ENCODE peak calls at places on chromosomes 12 and 14, in seven cellular contexts. One of them, this sample, is unnamed.
A peak's percentile ranks its signal among the peaks of the same experiment; 100 is the strongest.

GRCh38 chr12:90908465-90908864 is 46.5 kb downstream of the CCER1 start:
- DNase-seq in stimulated activated CD4-positive, alpha-beta T cell treated with anti-CD3 and anti-CD28 coated beads, Interleukin-4, amount 100 ng/mL, for 48 hours: no peak
- DNase-seq in T-helper 2 cell: no peak
- DNase-seq in progenitor cell of endocrine pancreas: no peak
- DNase-seq in NCI-H1694 treated with DMSO at 0.1 percent for 48 hours: no peak
- DNase-seq in cardiac fibroblast: peak; percentile 64
- DNase-seq in fibroblast of the conjunctiva: peak; percentile 9
- DNase-seq in this sample: no peak

GRCh38 chr12:6684609-6685008 is 4.6 kb downstream of the ZNF384 start:
- DNase-seq in T-helper 2 cell: no peak
- DNase-seq in stimulated activated CD4-positive, alpha-beta T cell treated with anti-CD3 and anti-CD28 coated beads, Interleukin-4, amount 100 ng/mL, for 48 hours: peak; percentile 38
- DNase-seq in NCI-H1694 treated with DMSO at 0.1 percent for 48 hours: peak; percentile 84
- DNase-seq in fibroblast of the conjunctiva: peak; percentile 5
- DNase-seq in cardiac fibroblast: peak; percentile 38
- DNase-seq in progenitor cell of endocrine pancreas: no peak
- DNase-seq in this sample: no peak

GRCh38 chr14:101499513-101499912 is 61.8 kb upstream of the DIO3 start:
- DNase-seq in T-helper 2 cell: no peak
- DNase-seq in fibroblast of the conjunctiva: no peak
- DNase-seq in stimulated activated CD4-positive, alpha-beta T cell treated with anti-CD3 and anti-CD28 coated beads, Interleukin-4, amount 100 ng/mL, for 48 hours: no peak
- DNase-seq in NCI-H1694 treated with DMSO at 0.1 percent for 48 hours: no peak
- DNase-seq in cardiac fibroblast: no peak
- DNase-seq in progenitor cell of endocrine pancreas: no peak
- DNase-seq in this sample: no peak

GRCh38 chr12:49236423-49236822 is 28.5 kb upstream of the TUBA1C start:
- DNase-seq in progenitor cell of endocrine pancreas: no peak
- DNase-seq in cardiac fibroblast: no peak
- DNase-seq in T-helper 2 cell: no peak
- DNase-seq in stimulated activated CD4-positive, alpha-beta T cell treated with anti-CD3 and anti-CD28 coated beads, Interleukin-4, amount 100 ng/mL, for 48 hours: no peak
- DNase-seq in NCI-H1694 treated with DMSO at 0.1 percent for 48 hours: no peak
- DNase-seq in fibroblast of the conjunctiva: no peak
- DNase-seq in this sample: no peak

GRCh38 chr12:9721394-9722092 is 11.4 kb downstream of the CLECL1 start:
- DNase-seq in fibroblast of the conjunctiva: no peak
- DNase-seq in cardiac fibroblast: peak; percentile 28
- DNase-seq in stimulated activated CD4-positive, alpha-beta T cell treated with anti-CD3 and anti-CD28 coated beads, Interleukin-4, amount 100 ng/mL, for 48 hours: no peak
- DNase-seq in T-helper 2 cell: no peak
- DNase-seq in NCI-H1694 treated with DMSO at 0.1 percent for 48 hours: no peak
- DNase-seq in progenitor cell of endocrine pancreas: no peak
- DNase-seq in this sample: no peak

GRCh38 chr12:67692135-67692534 is 43.6 kb downstream of the DYRK2 start:
- DNase-seq in fibroblast of the conjunctiva: no peak
- DNase-seq in progenitor cell of endocrine pancreas: no peak
- DNase-seq in NCI-H1694 treated with DMSO at 0.1 percent for 48 hours: no peak
- DNase-seq in cardiac fibroblast: no peak
- DNase-seq in T-helper 2 cell: no peak
- DNase-seq in stimulated activated CD4-positive, alpha-beta T cell treated with anti-CD3 and anti-CD28 coated beads, Interleukin-4, amount 100 ng/mL, for 48 hours: no peak
- DNase-seq in this sample: no peak

GRCh38 chr14:103539056-103539825 is 10.2 kb downstream of the TRMT61A start:
- DNase-seq in T-helper 2 cell: no peak
- DNase-seq in fibroblast of the conjunctiva: no peak
- DNase-seq in progenitor cell of endocrine pancreas: no peak
- DNase-seq in cardiac fibroblast: no peak
- DNase-seq in stimulated activated CD4-positive, alpha-beta T cell treated with anti-CD3 and anti-CD28 coated beads, Interleukin-4, amount 100 ng/mL, for 48 hours: no peak
- DNase-seq in NCI-H1694 treated with DMSO at 0.1 percent for 48 hours: no peak
- DNase-seq in this sample: no peak

GRCh38 chr12:19572920-19573558 is 133.7 kb downstream of the AEBP2 start:
- DNase-seq in T-helper 2 cell: no peak
- DNase-seq in progenitor cell of endocrine pancreas: no peak
- DNase-seq in cardiac fibroblast: peak; percentile 63
- DNase-seq in NCI-H1694 treated with DMSO at 0.1 percent for 48 hours: peak; percentile 75
- DNase-seq in stimulated activated CD4-positive, alpha-beta T cell treated with anti-CD3 and anti-CD28 coated beads, Interleukin-4, amount 100 ng/mL, for 48 hours: peak; percentile 10
- DNase-seq in fibroblast of the conjunctiva: peak; percentile 32
- DNase-seq in this sample: no peak

GRCh38 chr14:103628684-103629502 is at the start of gene KLC1:
- DNase-seq in progenitor cell of endocrine pancreas: peak; percentile 70
- DNase-seq in fibroblast of the conjunctiva: no peak
- DNase-seq in cardiac fibroblast: peak; percentile 74
- DNase-seq in T-helper 2 cell: peak; percentile 78
- DNase-seq in stimulated activated CD4-positive, alpha-beta T cell treated with anti-CD3 and anti-CD28 coated beads, Interleukin-4, amount 100 ng/mL, for 48 hours: peak; percentile 78
- DNase-seq in NCI-H1694 treated with DMSO at 0.1 percent for 48 hours: peak; percentile 46
- DNase-seq in this sample: peak; percentile 77

GRCh38 chr12:73390256-73390655 is 1118.1 kb downstream of the TRHDE start:
- DNase-seq in cardiac fibroblast: no peak
- DNase-seq in T-helper 2 cell: no peak
- DNase-seq in stimulated activated CD4-positive, alpha-beta T cell treated with anti-CD3 and anti-CD28 coated beads, Interleukin-4, amount 100 ng/mL, for 48 hours: no peak
- DNase-seq in fibroblast of the conjunctiva: no peak
- DNase-seq in NCI-H1694 treated with DMSO at 0.1 percent for 48 hours: no peak
- DNase-seq in progenitor cell of endocrine pancreas: no peak
- DNase-seq in this sample: no peak

GRCh38 chr12:54603173-54603814 is 14.8 kb upstream of the PPP1R1A start:
- DNase-seq in T-helper 2 cell: peak; percentile 32
- DNase-seq in cardiac fibroblast: peak; percentile 79
- DNase-seq in NCI-H1694 treated with DMSO at 0.1 percent for 48 hours: peak; percentile 39
- DNase-seq in progenitor cell of endocrine pancreas: peak; percentile 43
- DNase-seq in fibroblast of the conjunctiva: peak; percentile 44
- DNase-seq in stimulated activated CD4-positive, alpha-beta T cell treated with anti-CD3 and anti-CD28 coated beads, Interleukin-4, amount 100 ng/mL, for 48 hours: peak; percentile 35
- DNase-seq in this sample: peak; percentile 24

GRCh38 chr14:101980700-101981099 is 16.3 kb downstream of the DYNC1H1 start:
- DNase-seq in fibroblast of the conjunctiva: peak; percentile 98
- DNase-seq in cardiac fibroblast: peak; percentile 99
- DNase-seq in T-helper 2 cell: no peak
- DNase-seq in NCI-H1694 treated with DMSO at 0.1 percent for 48 hours: no peak
- DNase-seq in progenitor cell of endocrine pancreas: no peak
- DNase-seq in stimulated activated CD4-positive, alpha-beta T cell treated with anti-CD3 and anti-CD28 coated beads, Interleukin-4, amount 100 ng/mL, for 48 hours: no peak
- DNase-seq in this sample: no peak

GRCh38 chr12:119444462-119445044 is 110.0 kb downstream of the CCDC60 start:
- DNase-seq in stimulated activated CD4-positive, alpha-beta T cell treated with anti-CD3 and anti-CD28 coated beads, Interleukin-4, amount 100 ng/mL, for 48 hours: peak; percentile 15
- DNase-seq in NCI-H1694 treated with DMSO at 0.1 percent for 48 hours: peak; percentile 31
- DNase-seq in cardiac fibroblast: peak; percentile 22
- DNase-seq in T-helper 2 cell: no peak
- DNase-seq in progenitor cell of endocrine pancreas: peak; percentile 12
- DNase-seq in fibroblast of the conjunctiva: peak; percentile 23
- DNase-seq in this sample: peak; percentile 2

GRCh38 chr12:6868211-6869048 is 1.1 kb downstream of the TPI1 start:
- DNase-seq in NCI-H1694 treated with DMSO at 0.1 percent for 48 hours: no peak
- DNase-seq in stimulated activated CD4-positive, alpha-beta T cell treated with anti-CD3 and anti-CD28 coated beads, Interleukin-4, amount 100 ng/mL, for 48 hours: peak; percentile 22
- DNase-seq in T-helper 2 cell: no peak
- DNase-seq in fibroblast of the conjunctiva: no peak
- DNase-seq in cardiac fibroblast: no peak
- DNase-seq in progenitor cell of endocrine pancreas: no peak
- DNase-seq in this sample: no peak

GRCh38 chr12:109777544-109777943 is 55.7 kb downstream of the TRPV4 start:
- DNase-seq in NCI-H1694 treated with DMSO at 0.1 percent for 48 hours: no peak
- DNase-seq in fibroblast of the conjunctiva: no peak
- DNase-seq in stimulated activated CD4-positive, alpha-beta T cell treated with anti-CD3 and anti-CD28 coated beads, Interleukin-4, amount 100 ng/mL, for 48 hours: peak; percentile 15
- DNase-seq in progenitor cell of endocrine pancreas: no peak
- DNase-seq in cardiac fibroblast: peak; percentile 16
- DNase-seq in T-helper 2 cell: no peak
- DNase-seq in this sample: no peak

GRCh38 chr12:102808412-102808811 is 108.6 kb downstream of the PAH start:
- DNase-seq in T-helper 2 cell: no peak
- DNase-seq in stimulated activated CD4-positive, alpha-beta T cell treated with anti-CD3 and anti-CD28 coated beads, Interleukin-4, amount 100 ng/mL, for 48 hours: no peak
- DNase-seq in progenitor cell of endocrine pancreas: no peak
- DNase-seq in cardiac fibroblast: no peak
- DNase-seq in fibroblast of the conjunctiva: no peak
- DNase-seq in NCI-H1694 treated with DMSO at 0.1 percent for 48 hours: no peak
- DNase-seq in this sample: no peak

GRCh38 chr14:106738075-106738474 is 1211.7 kb downstream of the TMEM121 start:
- DNase-seq in progenitor cell of endocrine pancreas: no peak
- DNase-seq in stimulated activated CD4-positive, alpha-beta T cell treated with anti-CD3 and anti-CD28 coated beads, Interleukin-4, amount 100 ng/mL, for 48 hours: no peak
- DNase-seq in fibroblast of the conjunctiva: no peak
- DNase-seq in NCI-H1694 treated with DMSO at 0.1 percent for 48 hours: no peak
- DNase-seq in cardiac fibroblast: no peak
- DNase-seq in T-helper 2 cell: no peak
- DNase-seq in this sample: no peak

GRCh38 chr14:64191756-64192155 is 102.4 kb downstream of the ESR2 start:
- DNase-seq in T-helper 2 cell: no peak
- DNase-seq in progenitor cell of endocrine pancreas: no peak
- DNase-seq in NCI-H1694 treated with DMSO at 0.1 percent for 48 hours: no peak
- DNase-seq in cardiac fibroblast: peak; percentile 75
- DNase-seq in fibroblast of the conjunctiva: peak; percentile 73
- DNase-seq in stimulated activated CD4-positive, alpha-beta T cell treated with anti-CD3 and anti-CD28 coated beads, Interleukin-4, amount 100 ng/mL, for 48 hours: no peak
- DNase-seq in this sample: no peak

GRCh38 chr14:35362911-35363374 is 41.6 kb downstream of the NFKBIA start:
- DNase-seq in stimulated activated CD4-positive, alpha-beta T cell treated with anti-CD3 and anti-CD28 coated beads, Interleukin-4, amount 100 ng/mL, for 48 hours: no peak
- DNase-seq in T-helper 2 cell: no peak
- DNase-seq in cardiac fibroblast: peak; percentile 63
- DNase-seq in progenitor cell of endocrine pancreas: no peak
- DNase-seq in fibroblast of the conjunctiva: no peak
- DNase-seq in NCI-H1694 treated with DMSO at 0.1 percent for 48 hours: no peak
- DNase-seq in this sample: no peak

GRCh38 chr12:90954921-90955320 is at the start of gene CCER1:
- DNase-seq in stimulated activated CD4-positive, alpha-beta T cell treated with anti-CD3 and anti-CD28 coated beads, Interleukin-4, amount 100 ng/mL, for 48 hours: no peak
- DNase-seq in progenitor cell of endocrine pancreas: no peak
- DNase-seq in cardiac fibroblast: no peak
- DNase-seq in fibroblast of the conjunctiva: no peak
- DNase-seq in T-helper 2 cell: no peak
- DNase-seq in NCI-H1694 treated with DMSO at 0.1 percent for 48 hours: no peak
- DNase-seq in this sample: no peak

GRCh38 chr14:100653409-100653808 is 66.2 kb upstream of the BEGAIN start:
- DNase-seq in T-helper 2 cell: no peak
- DNase-seq in progenitor cell of endocrine pancreas: no peak
- DNase-seq in fibroblast of the conjunctiva: no peak
- DNase-seq in cardiac fibroblast: no peak
- DNase-seq in stimulated activated CD4-positive, alpha-beta T cell treated with anti-CD3 and anti-CD28 coated beads, Interleukin-4, amount 100 ng/mL, for 48 hours: peak; percentile 15
- DNase-seq in NCI-H1694 treated with DMSO at 0.1 percent for 48 hours: peak; percentile 33
- DNase-seq in this sample: no peak

GRCh38 chr14:23436327-23437141 is 1.1 kb upstream of the MYH7 start:
- DNase-seq in stimulated activated CD4-positive, alpha-beta T cell treated with anti-CD3 and anti-CD28 coated beads, Interleukin-4, amount 100 ng/mL, for 48 hours: no peak
- DNase-seq in fibroblast of the conjunctiva: no peak
- DNase-seq in NCI-H1694 treated with DMSO at 0.1 percent for 48 hours: peak; percentile 38
- DNase-seq in cardiac fibroblast: no peak
- DNase-seq in T-helper 2 cell: no peak
- DNase-seq in progenitor cell of endocrine pancreas: peak; percentile 49
- DNase-seq in this sample: no peak

GRCh38 chr12:94805749-94806148 is 155.4 kb upstream of the TMCC3 start:
- DNase-seq in progenitor cell of endocrine pancreas: no peak
- DNase-seq in T-helper 2 cell: no peak
- DNase-seq in NCI-H1694 treated with DMSO at 0.1 percent for 48 hours: no peak
- DNase-seq in cardiac fibroblast: peak; percentile 80
- DNase-seq in fibroblast of the conjunctiva: peak; percentile 34
- DNase-seq in stimulated activated CD4-positive, alpha-beta T cell treated with anti-CD3 and anti-CD28 coated beads, Interleukin-4, amount 100 ng/mL, for 48 hours: no peak
- DNase-seq in this sample: no peak

GRCh38 chr12:19035552-19035951 is 94.0 kb upstream of the PLEKHA5 start:
- DNase-seq in T-helper 2 cell: no peak
- DNase-seq in NCI-H1694 treated with DMSO at 0.1 percent for 48 hours: no peak
- DNase-seq in cardiac fibroblast: peak; percentile 81
- DNase-seq in stimulated activated CD4-positive, alpha-beta T cell treated with anti-CD3 and anti-CD28 coated beads, Interleukin-4, amount 100 ng/mL, for 48 hours: no peak
- DNase-seq in progenitor cell of endocrine pancreas: no peak
- DNase-seq in fibroblast of the conjunctiva: no peak
- DNase-seq in this sample: no peak

GRCh38 chr12:65943388-65944137 is 119.3 kb downstream of the HMGA2 start:
- DNase-seq in T-helper 2 cell: no peak
- DNase-seq in NCI-H1694 treated with DMSO at 0.1 percent for 48 hours: no peak
- DNase-seq in stimulated activated CD4-positive, alpha-beta T cell treated with anti-CD3 and anti-CD28 coated beads, Interleukin-4, amount 100 ng/mL, for 48 hours: no peak
- DNase-seq in fibroblast of the conjunctiva: peak; percentile 43
- DNase-seq in cardiac fibroblast: peak; percentile 67
- DNase-seq in progenitor cell of endocrine pancreas: no peak
- DNase-seq in this sample: no peak

GRCh38 chr12:14567311-14568195 is at the start of gene PLBD1:
- DNase-seq in cardiac fibroblast: peak; percentile 68
- DNase-seq in progenitor cell of endocrine pancreas: peak; percentile 56
- DNase-seq in T-helper 2 cell: no peak
- DNase-seq in NCI-H1694 treated with DMSO at 0.1 percent for 48 hours: no peak
- DNase-seq in fibroblast of the conjunctiva: peak; percentile 39
- DNase-seq in stimulated activated CD4-positive, alpha-beta T cell treated with anti-CD3 and anti-CD28 coated beads, Interleukin-4, amount 100 ng/mL, for 48 hours: no peak
- DNase-seq in this sample: peak; percentile 7

GRCh38 chr14:52391866-52392600 is 77.9 kb downstream of the PTGER2 start:
- DNase-seq in T-helper 2 cell: no peak
- DNase-seq in NCI-H1694 treated with DMSO at 0.1 percent for 48 hours: no peak
- DNase-seq in fibroblast of the conjunctiva: peak; percentile 67
- DNase-seq in progenitor cell of endocrine pancreas: no peak
- DNase-seq in cardiac fibroblast: peak; percentile 32
- DNase-seq in stimulated activated CD4-positive, alpha-beta T cell treated with anti-CD3 and anti-CD28 coated beads, Interleukin-4, amount 100 ng/mL, for 48 hours: no peak
- DNase-seq in this sample: no peak

GRCh38 chr12:50751921-50752721 is 11.8 kb upstream of the ATF1 start:
- DNase-seq in NCI-H1694 treated with DMSO at 0.1 percent for 48 hours: no peak
- DNase-seq in fibroblast of the conjunctiva: no peak
- DNase-seq in cardiac fibroblast: no peak
- DNase-seq in progenitor cell of endocrine pancreas: no peak
- DNase-seq in T-helper 2 cell: no peak
- DNase-seq in stimulated activated CD4-positive, alpha-beta T cell treated with anti-CD3 and anti-CD28 coated beads, Interleukin-4, amount 100 ng/mL, for 48 hours: no peak
- DNase-seq in this sample: no peak

GRCh38 chr14:37232907-37233481 is 35.3 kb downstream of the MIPOL1 start:
- DNase-seq in T-helper 2 cell: no peak
- DNase-seq in cardiac fibroblast: peak; percentile 59
- DNase-seq in fibroblast of the conjunctiva: peak; percentile 66
- DNase-seq in stimulated activated CD4-positive, alpha-beta T cell treated with anti-CD3 and anti-CD28 coated beads, Interleukin-4, amount 100 ng/mL, for 48 hours: no peak
- DNase-seq in progenitor cell of endocrine pancreas: no peak
- DNase-seq in NCI-H1694 treated with DMSO at 0.1 percent for 48 hours: peak; percentile 50
- DNase-seq in this sample: no peak

GRCh38 chr12:2686280-2686646 is 108.5 kb upstream of the FKBP4 start:
- DNase-seq in progenitor cell of endocrine pancreas: no peak
- DNase-seq in stimulated activated CD4-positive, alpha-beta T cell treated with anti-CD3 and anti-CD28 coated beads, Interleukin-4, amount 100 ng/mL, for 48 hours: no peak
- DNase-seq in T-helper 2 cell: no peak
- DNase-seq in fibroblast of the conjunctiva: no peak
- DNase-seq in cardiac fibroblast: no peak
- DNase-seq in NCI-H1694 treated with DMSO at 0.1 percent for 48 hours: no peak
- DNase-seq in this sample: no peak